ENCODE peak calls at places on chromosome 5, in eight cellular contexts. Z is HTR-8/SVneo; C is CD4-positive, alpha-beta T cell; R is effector memory CD8-positive, alpha-beta T cell; D is neural crest cell; M is activated T-cell treated with anti-CD3 and anti-CD28 coated beads, Interleukin-2, amount 50 U/mL, for 72 hours; V is WTC11; A is AG08396. P is an unnamed sample.

GRCh38 chr5:51465165-51465564 is 81.9 kb downstream of the ISL1 start:
- DNase-seq in M (no peak), Z (no peak), D (no peak), C (no peak), A (no peak), V (no peak), R (no peak), P (no peak)

GRCh38 chr5:142671276-142671675 is 14.6 kb downstream of the FGF1 start:
- DNase-seq in D (no peak), V (no peak), C (no peak), Z (no peak), M (no peak), A (no peak), R (no peak), P (peak)

GRCh38 chr5:35656721-35657120 is 39.1 kb downstream of the SPEF2 start:
- DNase-seq in R (no peak), A (peak), Z (no peak), V (no peak), C (no peak), D (no peak), M (no peak), P (no peak)

GRCh38 chr5:3622961-3623360 is 27.3 kb downstream of the IRX1 start:
- DNase-seq in V (no peak), Z (no peak), C (no peak), A (no peak), D (no peak), M (no peak), R (no peak), P (no peak)

GRCh38 chr5:177094224-177095087 is 7.7 kb downstream of the FGFR4 start:
- DNase-seq in D (no peak), R (no peak), A (peak), C (no peak), V (no peak), Z (no peak), M (no peak), P (no peak)

GRCh38 chr5:94391996-94392395 is 226.4 kb downstream of the KIAA0825 start:
- DNase-seq in V (no peak), R (no peak), D (no peak), M (no peak), Z (no peak), A (no peak), C (no peak), P (no peak)

GRCh38 chr5:68409259-68409658 is 193.7 kb downstream of the PIK3R1 start:
- DNase-seq in D (no peak), Z (no peak), M (no peak), A (peak), R (no peak), C (no peak), V (no peak), P (no peak)

GRCh38 chr5:122845253-122846050 is at the start of gene SNX24:
- DNase-seq in R (peak), A (peak), V (peak), M (peak), Z (peak), C (peak), D (peak), P (peak)

GRCh38 chr5:31853398-31854135 is 214.6 kb downstream of the PDZD2 start:
- DNase-seq in C (no peak), V (no peak), R (no peak), Z (no peak), M (no peak), A (no peak), D (no peak), P (no peak)

GRCh38 chr5:139660105-139660915 is 12.2 kb downstream of the CXXC5 start:
- DNase-seq in A (no peak), M (no peak), Z (peak), R (no peak), C (no peak), V (no peak), D (no peak), P (peak)

GRCh38 chr5:139543423-139543991 is 17.6 kb upstream of the UBE2D2 start:
- DNase-seq in M (peak), R (peak), Z (no peak), D (peak), C (peak), V (peak), A (peak), P (no peak)

GRCh38 chr5:9241459-9241858 is 304.4 kb downstream of the SEMA5A start:
- DNase-seq in M (no peak), A (no peak), Z (no peak), D (no peak), C (no peak), V (no peak), R (no peak), P (no peak)

GRCh38 chr5:91142819-91143218 is 240.3 kb downstream of the ARRDC3 start:
- DNase-seq in R (no peak), A (no peak), M (no peak), V (no peak), Z (no peak), D (no peak), C (no peak), P (no peak)

GRCh38 chr5:80860934-80861613 is 99.1 kb upstream of the RASGRF2 start:
- DNase-seq in C (no peak), M (no peak), V (no peak), Z (no peak), A (no peak), R (no peak), D (no peak), P (no peak)

GRCh38 chr5:163948086-163948666 is 442.8 kb downstream of the MAT2B start:
- DNase-seq in R (no peak), C (no peak), D (no peak), A (no peak), Z (no peak), V (no peak), M (no peak), P (no peak)

GRCh38 chr5:77744116-77744515 is 32.0 kb downstream of the TBCA start:
- DNase-seq in M (no peak), D (no peak), R (no peak), V (no peak), C (no peak), Z (no peak), A (no peak), P (no peak)

GRCh38 chr5:113806823-113807222 is 293.3 kb downstream of the YTHDC2 start:
- DNase-seq in R (no peak), C (no peak), M (no peak), Z (no peak), D (no peak), V (no peak), A (peak), P (no peak)

GRCh38 chr5:173886157-173886556 is 2.0 kb upstream of the CPEB4 start:
- DNase-seq in Z (no peak), M (no peak), V (no peak), R (no peak), A (no peak), D (no peak), C (no peak), P (no peak)

GRCh38 chr5:170848033-170848432 is 13.8 kb upstream of the RANBP17 start:
- DNase-seq in Z (no peak), C (no peak), V (no peak), M (no peak), D (no peak), R (no peak), A (no peak), P (no peak)

GRCh38 chr5:115586525-115587146 is 15.6 kb downstream of the TICAM2 start:
- DNase-seq in C (no peak), D (no peak), Z (peak), R (no peak), A (no peak), V (no peak), M (no peak), P (no peak)

GRCh38 chr5:178387061-178387855 is 154.7 kb upstream of the PHYKPL start:
- DNase-seq in D (no peak), R (no peak), V (peak), Z (no peak), A (no peak), M (no peak), C (no peak), P (no peak)

GRCh38 chr5:14284366-14285148 is 141.4 kb downstream of the TRIO start:
- DNase-seq in D (no peak), C (no peak), Z (no peak), V (no peak), A (no peak), R (no peak), M (no peak), P (no peak)

GRCh38 chr5:146084376-146084775 is 21.0 kb downstream of the PLAC8L1 start:
- DNase-seq in Z (no peak), D (no peak), C (no peak), V (no peak), M (no peak), R (no peak), A (no peak), P (no peak)

GRCh38 chr5:53481354-53481886 is 991 bp downstream of the FST start:
- DNase-seq in D (no peak), C (no peak), M (no peak), Z (no peak), V (no peak), R (no peak), A (no peak), P (no peak)

GRCh38 chr5:87649455-87649854 is 236.7 kb upstream of the CCNH start:
- DNase-seq in R (no peak), V (no peak), D (no peak), M (no peak), Z (no peak), C (no peak), A (no peak), P (peak)

GRCh38 chr5:24916863-24917262 is 272.1 kb upstream of the CDH10 start:
- DNase-seq in D (no peak), Z (no peak), C (no peak), M (no peak), V (no peak), A (no peak), R (no peak), P (no peak)

GRCh38 chr5:14913141-14913540 is 41.6 kb upstream of the ANKH start:
- DNase-seq in D (no peak), C (no peak), R (no peak), A (no peak), M (no peak), V (no peak), Z (no peak), P (no peak)

GRCh38 chr5:40585537-40586267 is 94.0 kb upstream of the PTGER4 start:
- DNase-seq in R (no peak), D (no peak), M (no peak), A (no peak), Z (no peak), V (no peak), C (no peak), P (no peak)

GRCh38 chr5:116237917-116238502 is 153.2 kb downstream of the COMMD10 start:
- DNase-seq in Z (no peak), V (no peak), C (no peak), M (no peak), R (no peak), A (no peak), D (no peak), P (no peak)

GRCh38 chr5:133220851-133221674 is 169.2 kb downstream of the HSPA4 start:
- DNase-seq in C (no peak), V (no peak), A (peak), R (no peak), D (no peak), Z (no peak), M (no peak), P (peak)

GRCh38 chr5:138595396-138595795 is 20.2 kb upstream of the HSPA9 start:
- DNase-seq in M (no peak), Z (no peak), C (no peak), D (no peak), R (no peak), V (no peak), A (no peak), P (no peak)

GRCh38 chr5:154038604-154039457 is at the start of the genes FAM114A2 and MFAP3:
- DNase-seq in C (peak), V (peak), A (peak), R (peak), M (peak), D (peak), Z (peak), P (peak)

GRCh38 chr5:122415481-122416120 is 103.6 kb downstream of the SNCAIP start:
- DNase-seq in D (peak), A (peak), R (no peak), V (peak), M (peak), Z (peak), C (no peak), P (peak)

GRCh38 chr5:142426129-142426641 is 101.4 kb upstream of the SPRY4 start:
- DNase-seq in C (peak), M (peak), R (peak), D (no peak), V (no peak), Z (no peak), A (no peak), P (peak)

GRCh38 chr5:10354048-10354872 is 765 bp downstream of the MARCHF6 start:
- DNase-seq in C (no peak), R (peak), V (peak), A (no peak), M (peak), Z (no peak), D (peak), P (peak)

GRCh38 chr5:166382031-166382430 is 1909.4 kb upstream of the WWC1 start:
- DNase-seq in R (no peak), A (no peak), V (peak), D (no peak), Z (no peak), C (no peak), M (no peak), P (no peak)

GRCh38 chr5:181260720-181261319 is at the start of gene TRIM52:
- DNase-seq in V (peak), D (peak), M (peak), A (peak), R (peak), C (peak), Z (peak), P (peak)

GRCh38 chr5:42944989-42945388 is 95.1 kb downstream of the ANXA2R start:
- DNase-seq in C (no peak), A (peak), V (no peak), Z (peak), R (no peak), D (no peak), M (no peak), P (peak)

P was measured in SJSA1.